ENCODE peak calls at places on chromosomes 7 and 10, in seven cellular contexts. I, Z, L, F, A, Q and Y are unnamed samples.

GRCh38 chr7:75655536-75655935 is 83.2 kb downstream of the HIP1 start:
- DNase-seq in Q (no peak), I (no peak), Z (no peak), A (no peak), L (no peak), F (no peak), Y (no peak)

GRCh38 chr10:104498345-104498955 is 142.6 kb upstream of the SORCS3 start:
- DNase-seq in I (no peak), A (no peak), Z (no peak), F (no peak), Q (no peak), L (no peak), Y (no peak)

GRCh38 chr7:115475774-115476407 is 554.0 kb downstream of the MDFIC start:
- DNase-seq in A (no peak), F (no peak), Z (no peak), I (no peak), L (no peak), Q (no peak), Y (peak)

GRCh38 chr7:138755831-138756590 is 41.8 kb upstream of the TMEM213 start:
- DNase-seq in L (no peak), Q (no peak), Z (no peak), F (no peak), A (no peak), I (no peak), Y (no peak)

GRCh38 chr7:132298782-132299181 is 277.5 kb downstream of the PLXNA4 start:
- DNase-seq in F (no peak), Z (no peak), Q (no peak), A (no peak), L (peak), I (no peak), Y (no peak)

GRCh38 chr10:44857363-44858016 is 53.6 kb upstream of the TMEM72 start:
- DNase-seq in I (peak), Z (no peak), F (peak), L (peak), A (peak), Q (no peak), Y (peak)

GRCh38 chr10:107924458-107924857 is 760.0 kb upstream of the SORCS1 start:
- DNase-seq in A (no peak), F (no peak), Q (no peak), Z (no peak), I (no peak), L (no peak), Y (no peak)

GRCh38 chr7:89500082-89500481 is 654.2 kb upstream of the STEAP1 start:
- DNase-seq in A (no peak), Z (no peak), I (no peak), Q (no peak), L (no peak), F (no peak), Y (no peak)

GRCh38 chr7:79822620-79823240 is 311.9 kb upstream of the GNAI1 start:
- DNase-seq in Q (no peak), I (no peak), L (no peak), F (no peak), Z (no peak), A (no peak), Y (no peak)

GRCh38 chr10:55800607-55801241 is 560.3 kb downstream of the ZWINT start:
- DNase-seq in F (no peak), L (no peak), Z (no peak), Q (no peak), A (no peak), I (no peak), Y (no peak)

GRCh38 chr10:62652114-62652513 is 152.4 kb upstream of the ADO start:
- DNase-seq in Z (no peak), I (no peak), A (no peak), F (no peak), L (peak), Q (no peak), Y (no peak)

GRCh38 chr10:48605786-48606529 is 1.1 kb upstream of the ARHGAP22 start:
- DNase-seq in L (peak), A (no peak), Z (no peak), F (no peak), Q (no peak), I (no peak), Y (no peak)

GRCh38 chr10:114691442-114691941 is 33.4 kb upstream of the ABLIM1 start:
- DNase-seq in Z (no peak), Q (no peak), L (peak), F (peak), A (no peak), I (no peak), Y (no peak)

GRCh38 chr7:50640779-50641178 is 75.6 kb upstream of the DDC start:
- DNase-seq in F (no peak), Q (no peak), A (no peak), L (no peak), I (no peak), Z (no peak), Y (no peak)